ENCODE peak calls at places on chromosome 5, in ten cellular contexts. S is brain microvascular endothelial cell, M is neural progenitor cell, B is lung, R is bronchial epithelial cell, N is adipocyte, I is ovary, F is neuronal stem cell, Q is NT2/D1, W is left lung. E is an unnamed sample.

GRCh38 chr5:98095072-98095471 is 678.4 kb upstream of the RGMB start:
- DNase-seq in S (no peak), M (no peak), B (no peak), R (no peak), N (no peak), I (no peak), F (no peak), Q (no peak), W (no peak), E (no peak)

GRCh38 chr5:172502969-172503368 is 48.6 kb upstream of the SH3PXD2B start:
- DNase-seq in S (no peak), M (peak; percentile 37), B (no peak), R (peak; percentile 25), N (no peak), I (peak; percentile 19), F (no peak), Q (peak; percentile 25), W (peak; percentile 13), E (no peak)

GRCh38 chr5:177270653-177271052 is 32.9 kb downstream of the RAB24 start:
- DNase-seq in S (no peak), M (no peak), B (no peak), R (peak; percentile 8), N (no peak), I (no peak), F (no peak), Q (no peak), W (no peak), E (no peak)

GRCh38 chr5:59436364-59437158 is 457.0 kb downstream of the PDE4D start:
- DNase-seq in S (no peak), M (no peak), B (no peak), R (no peak), N (no peak), I (no peak), F (no peak), Q (no peak), W (no peak), E (no peak)

GRCh38 chr5:72624641-72625236 is 117.5 kb upstream of the ZNF366 start:
- DNase-seq in S (peak; percentile 23), M (no peak), B (no peak), R (no peak), N (peak; percentile 59), I (peak; percentile 20), F (no peak), Q (no peak), W (no peak), E (peak; percentile 61)

GRCh38 chr5:127290019-127290945 is at the start of gene MEGF10:
- DNase-seq in S (peak; percentile 45), M (peak; percentile 85), B (no peak), R (no peak), N (peak; percentile 89), I (no peak), F (peak; percentile 56), Q (peak; percentile 52), W (no peak), E (peak; percentile 32)

GRCh38 chr5:150058480-150059126 is 27.8 kb downstream of the CSF1R start:
- DNase-seq in S (peak; percentile 76), M (no peak), B (no peak), R (peak; percentile 74), N (no peak), I (no peak), F (no peak), Q (no peak), W (peak; percentile 51), E (peak; percentile 71)

GRCh38 chr5:145780961-145781360 is 54.2 kb downstream of the PRELID2 start:
- DNase-seq in S (no peak), M (peak; percentile 90), B (no peak), R (no peak), N (no peak), I (no peak), F (peak; percentile 76), Q (no peak), W (no peak), E (no peak)

GRCh38 chr5:1007681-1008450 is 736 bp upstream of the NKD2 start:
- DNase-seq in S (no peak), M (no peak), B (no peak), R (no peak), N (no peak), I (peak; percentile 6), F (no peak), Q (no peak), W (peak; percentile 36), E (peak; percentile 6)

GRCh38 chr5:55172937-55173695 is at the start of gene CDC20B:
- DNase-seq in S (peak; percentile 54), M (peak; percentile 96), B (peak; percentile 35), R (peak; percentile 54), N (peak; percentile 95), I (peak; percentile 71), F (peak; percentile 83), Q (peak; percentile 30), W (peak; percentile 61), E (peak; percentile 79)

GRCh38 chr5:6792911-6793451 is 79.7 kb downstream of the TENT4A start:
- DNase-seq in S (no peak), M (no peak), B (no peak), R (no peak), N (no peak), I (no peak), F (no peak), Q (no peak), W (no peak), E (no peak)

GRCh38 chr5:8740595-8740994 is 805.3 kb downstream of the SEMA5A start:
- DNase-seq in S (no peak), M (no peak), B (no peak), R (no peak), N (no peak), I (no peak), F (no peak), Q (no peak), W (no peak), E (no peak)

GRCh38 chr5:79890119-79890870 is 100.8 kb downstream of the MTX3 start:
- DNase-seq in S (no peak), M (no peak), B (no peak), R (no peak), N (no peak), I (no peak), F (no peak), Q (no peak), W (no peak), E (no peak)

GRCh38 chr5:170403675-170404074 is 14.5 kb upstream of the KCNMB1 start:
- DNase-seq in S (no peak), M (peak; percentile 64), B (no peak), R (no peak), N (no peak), I (no peak), F (no peak), Q (peak; percentile 18), W (no peak), E (no peak)

GRCh38 chr5:36938129-36938528 is 61.6 kb downstream of the NIPBL start:
- DNase-seq in S (no peak), M (peak; percentile 55), B (no peak), R (no peak), N (no peak), I (no peak), F (peak; percentile 4), Q (no peak), W (no peak), E (no peak)

GRCh38 chr5:172891716-172892421 is 57.8 kb downstream of the ERGIC1 start:
- DNase-seq in S (no peak), M (no peak), B (peak; percentile 75), R (no peak), N (no peak), I (peak; percentile 80), F (no peak), Q (no peak), W (peak; percentile 69), E (no peak)

DNA sequence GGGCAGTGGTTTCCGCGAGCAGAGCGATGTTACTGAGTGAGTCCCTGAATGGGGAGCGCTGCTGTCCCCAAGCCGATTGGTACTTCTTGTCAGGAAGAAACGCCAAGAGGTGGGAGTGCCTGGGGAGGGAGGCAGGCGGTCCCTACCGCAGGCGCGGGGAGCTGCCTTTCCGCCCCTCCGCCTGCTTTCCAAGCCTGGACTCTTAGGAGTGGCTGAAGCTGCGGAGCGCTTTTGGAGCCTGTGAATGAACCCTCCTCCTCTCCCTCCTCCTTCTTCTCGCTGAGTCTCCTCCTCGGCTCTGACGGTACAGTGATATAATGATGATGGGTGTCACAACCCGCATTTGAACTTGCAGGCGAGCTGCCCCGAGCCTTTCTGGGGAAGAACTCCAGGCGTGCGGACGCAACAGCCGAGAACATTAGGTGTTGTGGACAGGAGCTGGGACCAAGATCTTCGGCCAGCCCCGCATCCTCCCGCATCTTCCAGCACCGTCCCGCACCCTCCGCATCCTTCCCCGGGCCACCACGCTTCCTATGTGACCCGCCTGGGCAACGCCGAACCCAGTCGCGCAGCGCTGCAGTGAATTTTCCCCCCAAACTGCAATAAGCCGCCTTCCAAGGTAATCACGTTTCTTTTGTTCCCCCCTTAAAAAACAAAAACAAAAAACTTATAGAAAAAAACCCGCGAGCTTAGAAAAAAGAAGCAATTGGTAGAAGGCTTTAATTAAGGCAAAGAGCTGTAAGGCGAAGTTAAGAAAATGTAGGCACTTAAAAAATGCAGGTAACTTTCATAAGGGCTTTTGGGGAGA is at the start of gene VCAN:
- DNase-seq in S (peak; percentile 92), M (peak; percentile 84), B (peak; percentile 38), R (peak; percentile 75), N (peak; percentile 92), I (no peak), F (peak; percentile 67), Q (no peak), W (peak; percentile 74), E (peak; percentile 76)
- H3K27me3 ChIP-seq in S (no peaks in the 10 kb centered on the region), M (no peaks in the 10 kb centered on the region), B (no peaks in the 10 kb centered on the region), R (peaks cover 4% of the 10 kb centered on the region), N (no peaks in the 10 kb centered on the region), I (no peaks in the 10 kb centered on the region), F (no peaks in the 10 kb centered on the region), Q (no peaks in the 10 kb centered on the region), W (peaks cover 18% of the 10 kb centered on the region), E (peaks cover 8% of the 10 kb centered on the region)

DNA sequence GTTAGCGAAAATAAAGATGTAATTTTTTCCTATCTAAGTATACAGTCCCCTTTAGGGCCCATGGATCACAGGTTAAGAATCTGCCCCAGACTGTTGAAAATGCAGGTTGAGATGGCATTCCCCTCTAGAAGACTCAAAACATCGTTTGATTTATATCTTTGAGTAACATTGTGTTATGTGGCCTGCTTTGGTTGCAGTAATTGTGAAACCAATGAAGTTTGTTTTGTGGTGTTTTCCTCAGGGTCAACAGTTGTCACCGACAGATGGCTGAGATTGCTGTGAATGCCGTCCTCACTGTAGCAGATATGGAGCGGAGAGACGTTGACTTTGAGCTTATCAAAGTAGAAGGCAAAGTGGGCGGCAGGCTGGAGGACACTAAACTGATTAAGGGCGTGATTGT is 7.8 kb downstream of the CCT5 start:
- DNase-seq in S (no peak), M (no peak), B (no peak), R (no peak), N (no peak), I (no peak), F (no peak), Q (no peak), W (no peak), E (no peak)
- H3K36me3 ChIP-seq in S (peaks cover 82% of the 10 kb centered on the region), M (peaks cover 32% of the 10 kb centered on the region), B (peaks cover 52% of the 10 kb centered on the region), R (peaks cover 37% of the 10 kb centered on the region), N (peaks cover 97% of the 10 kb centered on the region), I (no peaks in the 10 kb centered on the region), F (peaks cover 59% of the 10 kb centered on the region), Q (peaks cover 98% of the 10 kb centered on the region), W (peaks cover 3% of the 10 kb centered on the region), E (peaks cover 100% of the 10 kb centered on the region)

GRCh38 chr5:93583799-93584530 is 943 bp downstream of the NR2F1 start:
- DNase-seq in S (no peak), M (peak; percentile 89), B (no peak), R (no peak), N (peak; percentile 79), I (peak; percentile 75), F (no peak), Q (no peak), W (no peak), E (peak; percentile 86)
- H3K27me3 ChIP-seq in S (no peaks in the 10 kb centered on the region), M (peaks cover 85% of the 10 kb centered on the region), B (no peaks in the 10 kb centered on the region), R (peaks cover 6% of the 10 kb centered on the region), N (no peaks in the 10 kb centered on the region), I (no peaks in the 10 kb centered on the region), F (peaks cover 4% of the 10 kb centered on the region), Q (peaks cover 85% of the 10 kb centered on the region), W (peaks cover 58% of the 10 kb centered on the region), E (no peaks in the 10 kb centered on the region)

GRCh38 chr5:151568036-151568435 is 23.1 kb downstream of the FAT2 start:
- DNase-seq in S (no peak), M (no peak), B (no peak), R (no peak), N (no peak), I (no peak), F (no peak), Q (no peak), W (no peak), E (no peak)
- H3K36me3 ChIP-seq in S (no peaks in the 10 kb centered on the region), M (no peaks in the 10 kb centered on the region), B (no peaks in the 10 kb centered on the region), R (peaks cover 37% of the 10 kb centered on the region), N (no peaks in the 10 kb centered on the region), I (no peaks in the 10 kb centered on the region), F (no peaks in the 10 kb centered on the region), Q (no peaks in the 10 kb centered on the region), W (no peaks in the 10 kb centered on the region), E (no peaks in the 10 kb centered on the region)

E was measured in MG63.